ENCODE peak calls at places on chromosomes 3 and 15, in five cellular contexts. H, G, U, Y and K are unnamed samples.
A peak's percentile ranks its signal among the peaks of the same experiment; 100 is the strongest.

GRCh38 chr3:31606453-31606852 is 73.7 kb downstream of the STT3B start:
- DNase-seq in H (no peak), G (no peak), U (no peak), Y (no peak), K (no peak)

GRCh38 chr3:23481660-23482278 is 278.6 kb downstream of the UBE2E2 start:
- DNase-seq in H (no peak), G (no peak), U (no peak), Y (peak; percentile 31), K (peak; percentile 10)

GRCh38 chr15:42736178-42736792 is 643 bp downstream of the CDAN1 start:
- DNase-seq in H (no peak), G (no peak), U (peak; percentile 64), Y (peak; percentile 21), K (peak; percentile 14)

GRCh38 chr3:94106268-94106667 is 43.4 kb downstream of the NSUN3 start:
- DNase-seq in H (no peak), G (no peak), U (no peak), Y (no peak), K (no peak)

GRCh38 chr15:69532066-69532465 is 79.4 kb downstream of the RPLP1 start:
- DNase-seq in H (no peak), G (no peak), U (no peak), Y (no peak), K (no peak)

GRCh38 chr3:11390411-11391171 is 118.4 kb downstream of the ATG7 start:
- DNase-seq in H (peak; percentile 8), G (no peak), U (no peak), Y (peak; percentile 31), K (no peak)

GRCh38 chr3:4083225-4084015 is 219.7 kb upstream of the SETMAR start:
- DNase-seq in H (no peak), G (no peak), U (no peak), Y (no peak), K (no peak)

GRCh38 chr3:99961756-99962515 is 144.3 kb downstream of the CMSS1 start:
- DNase-seq in H (no peak), G (no peak), U (no peak), Y (no peak), K (no peak)

GRCh38 chr15:85306946-85307686 is 73.3 kb upstream of the AKAP13 start:
- DNase-seq in H (no peak), G (no peak), U (no peak), Y (no peak), K (no peak)

GRCh38 chr15:68924866-68925599 is 5.3 kb upstream of the SPESP1 start:
- DNase-seq in H (peak; percentile 71), G (peak; percentile 87), U (peak; percentile 74), Y (peak; percentile 84), K (peak; percentile 76)

GRCh38 chr15:32718822-32719716 is 1.3 kb downstream of the GREM1 start:
- DNase-seq in H (no peak), G (no peak), U (no peak), Y (no peak), K (peak; percentile 26)

GRCh38 chr3:137765310-137766033 is 1.4 kb downstream of the SOX14 start:
- DNase-seq in H (no peak), G (no peak), U (no peak), Y (no peak), K (no peak)

GRCh38 chr15:68352401-68353062 is 75.0 kb downstream of the FEM1B start:
- DNase-seq in H (peak; percentile 98), G (peak; percentile 72), U (no peak), Y (peak; percentile 94), K (peak; percentile 96)

GRCh38 chr3:143110371-143110770 is 9.2 kb upstream of the CHST2 start:
- DNase-seq in H (no peak), G (no peak), U (no peak), Y (no peak), K (no peak)

GRCh38 chr3:186417791-186418190 is 55.8 kb upstream of the DGKG start:
- DNase-seq in H (peak; percentile 83), G (no peak), U (no peak), Y (peak; percentile 54), K (peak; percentile 48)

GRCh38 chr3:22977650-22978289 is 225.4 kb upstream of the UBE2E2 start:
- DNase-seq in H (no peak), G (no peak), U (no peak), Y (no peak), K (no peak)

GRCh38 chr15:88221836-88222235 is 34.7 kb downstream of the NTRK3 start:
- DNase-seq in H (no peak), G (no peak), U (no peak), Y (no peak), K (no peak)

GRCh38 chr3:149020839-149021252 is 29.5 kb downstream of the GYG1 start:
- DNase-seq in H (peak; percentile 42), G (no peak), U (no peak), Y (no peak), K (no peak)

GRCh38 chr3:71011565-71012287 is 571.8 kb downstream of the FOXP1 start:
- DNase-seq in H (peak; percentile 44), G (no peak), U (no peak), Y (no peak), K (no peak)

GRCh38 chr3:42213417-42213816 is 52.6 kb downstream of the CCK start:
- DNase-seq in H (no peak), G (peak; percentile 87), U (no peak), Y (no peak), K (no peak)

GRCh38 chr15:64706011-64706911 is 69.1 kb downstream of the RBPMS2 start:
- DNase-seq in H (no peak), G (peak; percentile 8), U (no peak), Y (no peak), K (no peak)

GRCh38 chr15:81091889-81092558 is 42.0 kb upstream of the CFAP161 start:
- DNase-seq in H (peak; percentile 97), G (no peak), U (peak; percentile 75), Y (peak; percentile 76), K (peak; percentile 88)

GRCh38 chr3:110526732-110527727 is 544.6 kb upstream of the NECTIN3 start:
- DNase-seq in H (peak; percentile 95), G (no peak), U (peak; percentile 26), Y (peak; percentile 89), K (peak; percentile 94)

GRCh38 chr3:94440767-94441493 is 378.1 kb downstream of the NSUN3 start:
- DNase-seq in H (peak; percentile 89), G (no peak), U (no peak), Y (peak; percentile 57), K (peak; percentile 63)

GRCh38 chr3:72633101-72633500 is 215.1 kb downstream of the SHQ1 start:
- DNase-seq in H (no peak), G (no peak), U (no peak), Y (peak; percentile 3), K (no peak)

GRCh38 chr15:98713585-98714001 is 65.3 kb downstream of the IGF1R start:
- DNase-seq in H (no peak), G (no peak), U (no peak), Y (no peak), K (no peak)

GRCh38 chr3:33438284-33438668 is 1.9 kb downstream of the UBP1 start:
- DNase-seq in H (peak; percentile 66), G (no peak), U (peak; percentile 51), Y (peak; percentile 51), K (peak; percentile 59)

GRCh38 chr15:58115692-58116091 is 22.5 kb upstream of the AQP9 start:
- DNase-seq in H (no peak), G (no peak), U (peak; percentile 40), Y (peak; percentile 37), K (peak; percentile 9)

GRCh38 chr3:171860830-171861535 is 17.8 kb downstream of the TMEM212 start:
- DNase-seq in H (peak; percentile 64), G (no peak), U (no peak), Y (peak; percentile 98), K (peak; percentile 83)

DNA sequence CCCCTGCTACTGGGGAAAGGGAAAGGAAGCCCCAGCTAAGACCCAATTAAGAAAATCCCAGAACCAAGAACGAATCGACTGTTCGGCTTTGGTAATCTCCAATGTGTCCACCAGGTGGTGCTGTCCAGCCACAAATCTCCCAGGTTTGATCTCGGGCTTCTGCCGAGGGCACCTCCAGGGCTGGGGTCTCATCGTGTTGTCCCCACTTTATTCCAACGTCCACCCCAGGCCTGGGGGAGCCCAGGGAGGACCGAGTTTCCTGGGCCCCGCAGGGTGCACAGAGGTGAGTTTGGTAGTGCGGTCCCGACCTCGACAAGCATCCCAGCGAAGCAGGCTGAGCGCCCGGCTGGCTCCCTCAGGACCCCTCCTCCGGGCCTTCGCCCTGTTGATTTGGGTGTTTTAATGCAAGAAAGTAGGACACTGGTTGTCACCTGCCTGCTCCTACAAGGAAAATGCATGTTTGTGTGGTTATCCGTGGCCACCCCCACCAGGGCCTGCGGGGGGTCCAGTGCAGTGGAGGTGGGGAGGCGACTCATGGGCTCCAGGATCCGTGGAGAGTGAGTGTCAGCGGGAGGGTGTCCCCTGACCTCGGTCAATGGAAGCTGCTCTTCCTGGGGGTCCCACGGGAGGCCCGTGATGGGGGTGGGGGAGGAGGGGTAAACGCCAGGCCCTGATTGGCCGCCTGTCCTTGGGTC is 185.0 kb downstream of the GOLGA6L6 start:
- DNase-seq in H (no peak), G (peak; percentile 89), U (peak; percentile 90), Y (no peak), K (peak; percentile 69)
- H3K4me3 ChIP-seq in H (no peak overlapping the region), G (no peak overlapping the region), U (no peak overlapping the region), Y (no peak overlapping the region), K (peak overlapping the region; percentile 43)

GRCh38 chr3:45035441-45036301 is 9.6 kb downstream of the CLEC3B start:
- DNase-seq in H (peak; percentile 35), G (peak; percentile 81), U (no peak), Y (peak; percentile 48), K (peak; percentile 35)
- TF ChIP-seq CTCF in H (peak; percentile 6), G (no peak), U (no peak), Y (peak; percentile 10), K (no peak)

DNA sequence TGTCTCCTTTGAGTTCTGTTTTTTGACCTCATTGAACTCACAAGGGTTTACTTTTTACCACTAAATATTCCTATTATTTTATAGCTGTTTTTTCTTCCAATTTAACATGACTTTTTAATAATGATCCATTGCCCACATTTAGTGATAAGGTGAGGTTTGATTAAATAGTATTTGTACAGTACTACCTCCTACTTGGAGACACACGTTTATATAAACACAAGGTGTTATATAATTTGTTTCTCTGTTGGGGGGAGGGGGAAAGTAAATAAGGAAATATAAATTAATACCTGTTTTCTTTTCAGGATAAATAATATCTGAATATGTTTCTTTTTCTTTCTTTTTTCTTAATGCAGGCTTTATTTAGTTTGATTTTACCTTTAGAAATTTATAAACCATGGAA is 281.3 kb downstream of the LPP start:
- DNase-seq in H (no peak), G (no peak), U (no peak), Y (no peak), K (no peak)
- H3K4me3 ChIP-seq in H (no peak overlapping the region), G (no peak overlapping the region), U (no peak overlapping the region), Y (no peak overlapping the region), K (no peak overlapping the region)

GRCh38 chr3:122774564-122774963 is 19.1 kb downstream of the HSPBAP1 start:
- DNase-seq in H (peak; percentile 75), G (no peak), U (no peak), Y (no peak), K (peak; percentile 34)

GRCh38 chr3:122776675-122777074 is 17.0 kb downstream of the HSPBAP1 start:
- DNase-seq in H (no peak), G (no peak), U (no peak), Y (no peak), K (no peak)

GRCh38 chr3:122777077-122777476 is 16.6 kb downstream of the HSPBAP1 start:
- DNase-seq in H (no peak), G (no peak), U (no peak), Y (no peak), K (no peak)

GRCh38 chr3:122773856-122774535 is 19.6 kb downstream of the HSPBAP1 start:
- DNase-seq in H (no peak), G (no peak), U (no peak), Y (no peak), K (no peak)

DNA sequence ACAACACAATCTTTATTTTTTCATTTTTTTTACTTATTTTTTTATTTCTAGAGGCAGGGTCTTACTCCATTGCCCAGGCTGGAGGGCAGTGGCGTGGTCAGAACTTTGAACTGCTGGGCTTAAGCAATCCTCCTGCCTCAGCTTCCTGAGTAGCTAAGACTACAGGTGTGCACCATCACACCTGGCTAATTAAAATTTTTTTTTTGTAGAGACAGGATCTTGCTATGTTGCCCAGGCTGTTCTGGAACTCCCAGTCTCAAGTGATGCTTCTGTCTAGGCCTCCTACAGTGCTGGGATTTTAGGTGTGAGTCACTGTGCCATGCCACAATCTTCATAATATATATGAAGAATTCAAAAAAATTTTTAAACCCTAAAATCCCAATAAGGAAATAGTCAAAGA is 20.8 kb downstream of the HSPBAP1 start:
- DNase-seq in H (no peak), G (no peak), U (no peak), Y (no peak), K (no peak)
- TF ChIP-seq CTCF in H (no peak), G (no peak), U (no peak), Y (no peak), K (no peak)